ENCODE peak calls at places on chromosomes 1 and 21, in four cellular contexts. Q is hepatocyte, T is HCT116, L is GM23338. Z is an unnamed sample.

GRCh38 chr1:29415156-29415830 is 179.0 kb downstream of the PTPRU start:
- DNase-seq in Q (no peak), T (peak; percentile 54), L (peak; percentile 70), Z (no peak)

GRCh38 chr1:207828046-207828445 is 76.2 kb downstream of the CD46 start:
- DNase-seq in Q (no peak), T (no peak), L (no peak), Z (no peak)

GRCh38 chr1:1359316-1359667 is 937 bp upstream of the MXRA8 start:
- DNase-seq in Q (no peak), T (no peak), L (no peak), Z (no peak)

GRCh38 chr1:172400073-172400737 is 20.3 kb upstream of the C1orf105 start:
- DNase-seq in Q (no peak), T (no peak), L (no peak), Z (no peak)

GRCh38 chr1:230465701-230466100 is 39.6 kb upstream of the PGBD5 start:
- DNase-seq in Q (no peak), T (no peak), L (no peak), Z (no peak)

GRCh38 chr1:228308628-228309547 is 97.7 kb downstream of the TRIM11 start:
- DNase-seq in Q (no peak), T (no peak), L (peak; percentile 46), Z (no peak)

GRCh38 chr1:20184997-20185833 is 681 bp upstream of the UBXN10 start:
- DNase-seq in Q (no peak), T (no peak), L (no peak), Z (no peak)

GRCh38 chr1:216074196-216074595 is 349.1 kb downstream of the USH2A start:
- DNase-seq in Q (no peak), T (no peak), L (no peak), Z (no peak)

GRCh38 chr21:42062543-42063022 is 8.5 kb upstream of the UMODL1 start:
- DNase-seq in Q (no peak), T (no peak), L (no peak), Z (peak; percentile 99)

GRCh38 chr1:248775496-248775895 is 19.9 kb upstream of the LYPD8 start:
- DNase-seq in Q (no peak), T (no peak), L (no peak), Z (no peak)

GRCh38 chr1:76770979-76771378 is 96.3 kb upstream of the ST6GALNAC5 start:
- DNase-seq in Q (no peak), T (no peak), L (no peak), Z (no peak)

GRCh38 chr1:65079941-65080340 is 68.1 kb upstream of the AK4 start:
- DNase-seq in Q (no peak), T (no peak), L (no peak), Z (no peak)

GRCh38 chr1:117540532-117540931 is 65.3 kb upstream of the TENT5C start:
- DNase-seq in Q (no peak), T (no peak), L (no peak), Z (no peak)

GRCh38 chr21:34670220-34670961 is 1.6 kb downstream of the CLIC6 start:
- DNase-seq in Q (peak; percentile 53), T (no peak), L (peak; percentile 70), Z (no peak)

GRCh38 chr1:31531177-31532000 is 44.9 kb upstream of the TINAGL1 start:
- DNase-seq in Q (no peak), T (no peak), L (no peak), Z (no peak)

GRCh38 chr1:44476891-44477290 is 71.8 kb downstream of the RNF220 start:
- DNase-seq in Q (no peak), T (no peak), L (no peak), Z (no peak)

GRCh38 chr1:175129182-175129581 is 61.5 kb downstream of the TNN start:
- DNase-seq in Q (no peak), T (no peak), L (peak; percentile 35), Z (no peak)

GRCh38 chr21:45030637-45031218 is 43.7 kb upstream of the ADARB1 start:
- DNase-seq in Q (peak; percentile 7), T (no peak), L (no peak), Z (no peak)

GRCh38 chr1:150516050-150516591 is 569 bp downstream of the FALEC start:
- DNase-seq in Q (no peak), T (no peak), L (peak; percentile 58), Z (peak; percentile 20)

GRCh38 chr1:164754088-164754600 is 195.2 kb downstream of the PBX1 start:
- DNase-seq in Q (no peak), T (no peak), L (no peak), Z (no peak)

GRCh38 chr21:38266732-38267131 is 9.9 kb downstream of the KCNJ15 start:
- DNase-seq in Q (no peak), T (no peak), L (no peak), Z (no peak)

GRCh38 chr1:182092336-182092735 is 30.8 kb upstream of the ZNF648 start:
- DNase-seq in Q (no peak), T (no peak), L (no peak), Z (no peak)

GRCh38 chr1:172653015-172653709 is 5.7 kb upstream of the FASLG start:
- DNase-seq in Q (no peak), T (no peak), L (no peak), Z (no peak)

GRCh38 chr1:203291201-203292096 is 13.9 kb upstream of the BTG2 start:
- DNase-seq in Q (peak; percentile 84), T (no peak), L (no peak), Z (no peak)

GRCh38 chr1:200917291-200917817 is 22.7 kb downstream of the INAVA start:
- DNase-seq in Q (no peak), T (no peak), L (no peak), Z (no peak)

DNA sequence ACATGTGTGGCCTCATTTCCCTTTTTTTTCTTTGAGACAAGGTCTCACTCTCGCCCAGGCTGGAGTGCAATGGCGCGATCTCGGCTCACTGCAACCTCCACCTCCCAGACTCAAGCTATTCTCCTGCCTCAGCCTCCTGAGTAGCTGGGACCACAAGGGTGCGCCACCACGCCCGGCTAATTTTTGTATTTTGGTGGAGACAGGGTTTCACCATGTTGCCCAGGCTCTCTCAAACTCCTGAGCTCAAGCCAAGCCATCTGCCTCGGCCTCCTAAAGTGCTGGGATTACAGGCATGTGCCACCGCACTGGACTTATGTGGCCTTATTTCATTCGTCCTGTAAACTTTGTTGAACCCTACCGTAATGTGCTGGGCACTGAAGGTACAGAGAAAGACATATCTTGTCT is 569 bp upstream of the WARS2 start:
- DNase-seq in Q (peak; percentile 8), T (no peak), L (peak; percentile 50), Z (peak; percentile 13)
- TF ChIP-seq CTCF in Q (peak; percentile 35), T (no peak), L (peak; percentile 61), Z (peak; percentile 22)

GRCh38 chr1:116537439-116537838 is 33.4 kb downstream of the CD58 start:
- DNase-seq in Q (peak; percentile 13), T (peak; percentile 15), L (no peak), Z (no peak)

GRCh38 chr1:116537898-116538297 is 32.9 kb downstream of the CD58 start:
- DNase-seq in Q (no peak), T (no peak), L (no peak), Z (no peak)

GRCh38 chr1:116538527-116538926 is 32.3 kb downstream of the CD58 start:
- DNase-seq in Q (peak; percentile 60), T (peak; percentile 15), L (no peak), Z (no peak)

GRCh38 chr1:116544588-116545358 is 26.1 kb downstream of the CD58 start:
- DNase-seq in Q (no peak), T (no peak), L (no peak), Z (no peak)

DNA sequence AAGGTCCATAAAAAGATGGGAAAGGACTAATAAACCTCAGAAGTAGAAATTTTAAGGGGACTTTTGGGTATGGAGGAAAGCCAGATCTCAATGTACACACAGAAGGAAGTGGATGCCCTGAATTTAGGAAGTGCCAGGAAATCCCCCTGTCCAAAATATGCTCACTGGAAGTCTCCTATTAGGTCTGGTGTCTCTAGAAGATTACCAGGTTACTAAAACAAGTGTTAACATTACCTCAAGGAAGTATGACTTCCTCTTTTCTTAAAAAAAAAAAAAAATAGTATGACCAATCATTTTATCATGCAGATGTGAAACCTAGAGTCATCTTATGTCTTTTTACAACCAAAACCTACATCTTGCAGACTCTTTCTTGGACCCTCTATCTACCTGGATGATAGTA is 30.7 kb downstream of the CD58 start:
- DNase-seq in Q (no peak), T (no peak), L (no peak), Z (peak; percentile 15)
- TF ChIP-seq EZH2phosphoT487 in Q (no peak), T (no peak), L (no peak), Z (no peak)

GRCh38 chr1:188065917-188066316 is 1237.2 kb downstream of the PLA2G4A start:
- DNase-seq in Q (no peak), T (no peak), L (no peak), Z (no peak)

DNA sequence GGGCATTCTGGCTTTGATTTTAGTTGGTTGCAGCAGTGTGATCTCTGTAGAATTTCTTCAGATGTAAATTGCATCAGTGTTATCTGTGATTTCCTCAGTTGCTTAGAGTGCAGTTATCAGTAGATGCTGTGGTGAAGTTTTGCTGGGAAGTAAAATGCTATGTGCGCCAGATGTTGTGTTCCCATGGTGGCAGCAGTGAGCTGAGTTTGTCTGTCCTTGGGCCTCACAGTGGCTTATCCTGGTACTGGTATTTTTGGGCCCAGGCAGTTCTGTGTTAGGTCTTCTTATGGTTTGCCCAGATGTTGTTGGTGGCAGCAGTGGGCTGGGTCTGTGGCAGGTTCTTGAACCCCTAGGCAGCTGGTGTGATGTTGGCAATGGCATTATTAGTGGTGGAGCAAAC is 1242.1 kb downstream of the PLA2G4A start:
- DNase-seq in Q (no peak), T (no peak), L (peak; percentile 64), Z (no peak)
- TF ChIP-seq CTCF in Q (no peak), T (no peak), L (peak; percentile 52), Z (no peak)

GRCh38 chr1:244236101-244236500 is 185.0 kb downstream of the ZBTB18 start:
- DNase-seq in Q (no peak), T (no peak), L (no peak), Z (no peak)
- TF ChIP-seq EZH2phosphoT487 in Q (no peak), T (no peak), L (no peak), Z (no peak)

DNA sequence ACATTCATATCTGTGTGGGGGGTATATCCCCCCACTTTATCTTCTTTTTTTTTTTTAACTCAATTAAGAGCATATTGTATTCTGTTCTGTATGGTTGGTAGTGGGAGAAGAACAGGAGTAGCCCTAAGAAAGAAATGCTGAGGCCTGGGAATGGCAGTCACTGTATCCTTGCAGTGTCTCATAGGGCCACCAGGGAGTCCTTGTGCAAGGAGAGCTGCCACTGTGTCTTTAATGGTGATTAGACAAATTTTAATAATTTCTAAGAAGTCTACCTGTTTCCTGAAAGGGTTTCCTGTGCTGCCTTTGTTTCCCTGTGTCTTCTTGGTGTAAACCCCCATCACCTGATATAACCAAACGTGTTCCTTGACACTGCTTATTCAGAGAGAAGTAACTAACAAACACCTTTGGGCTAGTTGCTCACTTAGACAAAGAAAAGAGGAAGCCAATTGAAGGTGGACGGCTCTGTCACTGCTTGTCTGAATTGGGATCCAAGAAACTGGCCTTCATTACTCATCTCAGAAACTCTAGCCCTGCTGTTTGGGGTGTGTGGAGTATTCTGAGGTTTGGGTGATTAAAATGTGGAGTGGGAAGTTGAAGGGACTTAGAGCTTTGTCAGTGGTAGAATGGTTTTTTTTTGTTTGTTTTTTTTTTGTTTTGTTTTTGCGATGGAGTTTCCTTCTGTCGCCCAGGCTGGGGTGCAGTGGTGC is 15.2 kb downstream of the GIPC2 start:
- DNase-seq in Q (no peak), T (no peak), L (peak; percentile 26), Z (no peak)
- TF ChIP-seq CTCF in Q (no peak), T (no peak), L (peak; percentile 44), Z (no peak)